ENCODE peak calls at places on chromosomes 4 and X, in seven cellular contexts. S is LoVo, W is amygdala, J is GM03348, F is dorsolateral prefrontal cortex, M is NCI-H146, B is T-cell. T is an unnamed sample.

GRCh38 chr4:55398461-55398860 is 2.7 kb downstream of the TMEM165 start:
- DNase-seq in S (no peak), W (no peak), J (peak; percentile 10), F (no peak), M (no peak), B (no peak), T (peak; percentile 39)

GRCh38 chr4:130336585-130337217 is 1240.7 kb downstream of the C4orf33 start:
- DNase-seq in S (peak; percentile 15), W (no peak), J (peak; percentile 7), F (no peak), M (no peak), B (no peak), T (no peak)

GRCh38 chrX:1026263-1027015 is 186.0 kb downstream of the CRLF2 start:
- DNase-seq in S (no peak), W (no peak), J (no peak), F (no peak), M (no peak), B (no peak), T (no peak)

GRCh38 chr4:161438096-161438495 is 725.7 kb downstream of the FSTL5 start:
- DNase-seq in S (no peak), W (no peak), J (no peak), F (no peak), M (no peak), B (no peak), T (no peak)

GRCh38 chr4:42371306-42372063 is 25.8 kb upstream of the SHISA3 start:
- DNase-seq in S (peak; percentile 27), W (no peak), J (peak; percentile 60), F (no peak), M (no peak), B (no peak), T (no peak)

GRCh38 chrX:118355225-118355920 is 9.5 kb downstream of the WDR44 start:
- DNase-seq in S (no peak), W (no peak), J (no peak), F (no peak), M (no peak), B (no peak), T (no peak)

GRCh38 chr4:159455675-159456235 is 352.9 kb downstream of the RAPGEF2 start:
- DNase-seq in S (peak; percentile 67), W (no peak), J (peak; percentile 75), F (no peak), M (peak; percentile 21), B (no peak), T (peak; percentile 30)

GRCh38 chr4:72136429-72136828 is 104.6 kb downstream of the NPFFR2 start:
- DNase-seq in S (no peak), W (no peak), J (no peak), F (no peak), M (no peak), B (no peak), T (no peak)

GRCh38 chrX:19846995-19847790 is 40.2 kb downstream of the SH3KBP1 start:
- DNase-seq in S (no peak), W (no peak), J (peak; percentile 79), F (no peak), M (no peak), B (no peak), T (peak; percentile 75)

GRCh38 chr4:188986271-188986689 is 847.0 kb downstream of the TRIML1 start:
- DNase-seq in S (no peak), W (no peak), J (peak; percentile 36), F (no peak), M (peak; percentile 76), B (no peak), T (peak; percentile 86)

GRCh38 chr4:132827522-132827921 is 321.6 kb upstream of the PCDH10 start:
- DNase-seq in S (no peak), W (no peak), J (no peak), F (no peak), M (no peak), B (no peak), T (peak; percentile 13)

GRCh38 chrX:72620550-72621145 is 48.0 kb upstream of the HDAC8 start:
- DNase-seq in S (peak; percentile 44), W (no peak), J (peak; percentile 53), F (no peak), M (no peak), B (no peak), T (peak; percentile 84)

GRCh38 chrX:21408776-21409175 is 34.6 kb downstream of the CNKSR2 start:
- DNase-seq in S (no peak), W (no peak), J (peak; percentile 11), F (no peak), M (no peak), B (no peak), T (no peak)

GRCh38 chr4:159770969-159771368 is 668.1 kb downstream of the RAPGEF2 start:
- DNase-seq in S (no peak), W (no peak), J (no peak), F (no peak), M (no peak), B (no peak), T (no peak)

GRCh38 chrX:19063030-19063429 is 59.2 kb downstream of the ADGRG2 start:
- DNase-seq in S (no peak), W (no peak), J (peak; percentile 39), F (no peak), M (no peak), B (no peak), T (no peak)

GRCh38 chrX:134688839-134689238 is 30.6 kb upstream of the PLAC1 start:
- DNase-seq in S (no peak), W (no peak), J (no peak), F (no peak), M (no peak), B (no peak), T (peak; percentile 54)

GRCh38 chr4:182190306-182190705 is 52.9 kb upstream of the TENM3 start:
- DNase-seq in S (no peak), W (no peak), J (no peak), F (no peak), M (no peak), B (no peak), T (no peak)

GRCh38 chrX:31021537-31021936 is 50.3 kb downstream of the FTHL17 start:
- DNase-seq in S (no peak), W (no peak), J (no peak), F (no peak), M (no peak), B (no peak), T (no peak)

GRCh38 chrX:69988955-69989394 is 60.8 kb downstream of the AWAT2 start:
- DNase-seq in S (no peak), W (no peak), J (no peak), F (no peak), M (no peak), B (no peak), T (no peak)

GRCh38 chr4:139828966-139829662 is 163.5 kb downstream of the MGST2 start:
- DNase-seq in S (no peak), W (no peak), J (no peak), F (no peak), M (no peak), B (no peak), T (no peak)

GRCh38 chr4:106063009-106063408 is 167.7 kb downstream of the NPNT start:
- DNase-seq in S (peak; percentile 14), W (no peak), J (no peak), F (no peak), M (no peak), B (no peak), T (peak; percentile 13)

GRCh38 chrX:26848511-26848910 is 614.6 kb downstream of the PPP4R3C start:
- DNase-seq in S (no peak), W (no peak), J (no peak), F (no peak), M (no peak), B (no peak), T (no peak)

GRCh38 chrX:155005190-155005589 is 17.3 kb downstream of the F8 start:
- DNase-seq in S (no peak), W (no peak), J (no peak), F (no peak), M (no peak), B (no peak), T (no peak)

GRCh38 chr4:165502919-165503907 is 124.4 kb downstream of the CPE start:
- DNase-seq in S (peak; percentile 44), W (no peak), J (no peak), F (no peak), M (no peak), B (no peak), T (peak; percentile 58)

GRCh38 chrX:69361286-69361926 is 142.7 kb upstream of the NALF2 start:
- DNase-seq in S (no peak), W (no peak), J (peak; percentile 66), F (no peak), M (no peak), B (no peak), T (peak; percentile 50)

GRCh38 chr4:106529348-106530033 is 160.9 kb upstream of the GIMD1 start:
- DNase-seq in S (no peak), W (no peak), J (peak; percentile 52), F (no peak), M (no peak), B (no peak), T (peak; percentile 34)

GRCh38 chr4:95549246-95550138 is 719 bp upstream of the UNC5C start:
- DNase-seq in S (no peak), W (peak; percentile 58), J (peak; percentile 33), F (peak; percentile 81), M (no peak), B (no peak), T (no peak)

GRCh38 chr4:54588404-54588803 is 69.4 kb upstream of the KIT start:
- DNase-seq in S (no peak), W (no peak), J (no peak), F (no peak), M (no peak), B (no peak), T (no peak)

GRCh38 chrX:100643943-100644587 is at the start of gene SRPX2:
- DNase-seq in S (peak; percentile 18), W (no peak), J (peak; percentile 54), F (peak; percentile 42), M (no peak), B (no peak), T (peak; percentile 87)

GRCh38 chr4:112514449-112515277 is 1.3 kb downstream of the NEUROG2 start:
- DNase-seq in S (no peak), W (no peak), J (no peak), F (no peak), M (peak; percentile 20), B (no peak), T (no peak)

GRCh38 chrX:108307408-108308085 is 130.7 kb downstream of the COL4A6 start:
- DNase-seq in S (no peak), W (no peak), J (no peak), F (no peak), M (no peak), B (no peak), T (no peak)

GRCh38 chr4:101306225-101306624 is 41.1 kb downstream of the PPP3CA start:
- DNase-seq in S (no peak), W (no peak), J (no peak), F (no peak), M (no peak), B (no peak), T (no peak)

GRCh38 chr4:167774646-167775045 is 317.7 kb upstream of the ANXA10 start:
- DNase-seq in S (no peak), W (no peak), J (no peak), F (no peak), M (no peak), B (no peak), T (peak; percentile 54)

GRCh38 chrX:68249401-68249831 is 183.9 kb downstream of the OPHN1 start:
- DNase-seq in S (no peak), W (no peak), J (peak; percentile 4), F (peak; percentile 61), M (no peak), B (no peak), T (no peak)

GRCh38 chrX:153772608-153773217 is 8.1 kb upstream of the SRPK3 start:
- DNase-seq in S (no peak), W (no peak), J (no peak), F (peak; percentile 21), M (no peak), B (no peak), T (no peak)

GRCh38 chr4:120923201-120923522 is 636 bp upstream of the PRDM5 start:
- DNase-seq in S (no peak), W (no peak), J (no peak), F (no peak), M (no peak), B (no peak), T (no peak)

T was measured in HCEC 1CT.